ENCODE peak calls at places on chromosomes 7 and 10, in seven cellular contexts. O is aorta, D is head of caudate nucleus, A is midbrain, L is WERI-Rb-1, R is anterior cingulate cortex, M is MV-4-11. Y is an unnamed sample.

GRCh38 chr7:85125679-85126078 is 61.2 kb downstream of the SEMA3D start:
- DNase-seq in O (no peak), D (no peak), A (no peak), L (no peak), R (no peak), M (no peak), Y (no peak)

GRCh38 chr7:24637706-24638105 is 64.5 kb downstream of the PALS2 start:
- DNase-seq in O (no peak), D (no peak), A (no peak), L (no peak), R (no peak), M (no peak), Y (no peak)

GRCh38 chr7:133754718-133755117 is 372.4 kb upstream of the LRGUK start:
- DNase-seq in O (no peak), D (no peak), A (no peak), L (no peak), R (no peak), M (no peak), Y (no peak)

GRCh38 chr10:15245530-15245929 is 77.0 kb upstream of the NMT2 start:
- DNase-seq in O (no peak), D (no peak), A (no peak), L (no peak), R (no peak), M (no peak), Y (no peak)

GRCh38 chr10:123553810-123554430 is 112.2 kb upstream of the GPR26 start:
- DNase-seq in O (no peak), D (no peak), A (no peak), L (no peak), R (no peak), M (no peak), Y (no peak)

GRCh38 chr7:44750921-44751571 is 2.4 kb downstream of the ZMIZ2 start:
- DNase-seq in O (no peak), D (no peak), A (no peak), L (no peak), R (no peak), M (peak), Y (no peak)

GRCh38 chr7:45073843-45074737 is 14.7 kb downstream of the NACAD start:
- DNase-seq in O (no peak), D (no peak), A (peak), L (no peak), R (peak), M (no peak), Y (no peak)

GRCh38 chr7:134847834-134848233 is 68.4 kb downstream of the CALD1 start:
- DNase-seq in O (no peak), D (no peak), A (no peak), L (no peak), R (no peak), M (no peak), Y (no peak)

GRCh38 chr10:71314028-71314693 is 4.9 kb upstream of the SLC29A3 start:
- DNase-seq in O (peak), D (peak), A (peak), L (peak), R (peak), M (peak), Y (no peak)

GRCh38 chr10:104581884-104582603 is 59.0 kb upstream of the SORCS3 start:
- DNase-seq in O (no peak), D (no peak), A (no peak), L (no peak), R (no peak), M (no peak), Y (no peak)

GRCh38 chr10:79258894-79259293 is 88.4 kb upstream of the PPIF start:
- DNase-seq in O (no peak), D (no peak), A (no peak), L (peak), R (no peak), M (no peak), Y (no peak)

GRCh38 chr10:85036661-85037060 is 708.3 kb downstream of the CCSER2 start:
- DNase-seq in O (no peak), D (no peak), A (no peak), L (no peak), R (no peak), M (no peak), Y (no peak)

GRCh38 chr7:130371059-130371458 is 9.2 kb upstream of the CPA1 start:
- DNase-seq in O (peak), D (no peak), A (no peak), L (no peak), R (no peak), M (no peak), Y (no peak)

Y was measured in NCI-H1417 treated with DMSO at 0.1 percent for 48 hours.